ENCODE peak calls at places on chromosomes 12 and 14, in eight cellular contexts. One of them, this sample, is unnamed.
A peak's percentile ranks its signal among the peaks of the same experiment; 100 is the strongest.

GRCh38 chr14:70731447-70732239 is 77.7 kb downstream of the MAP3K9 start:
- DNase-seq in breast epithelium: no peak
- DNase-seq in HCT116: no peak
- DNase-seq in HepG2: no peak
- DNase-seq in transverse colon: no peak
- DNase-seq in spleen: no peak
- DNase-seq in suprapubic skin: no peak
- DNase-seq in endothelial cell of umbilical vein: no peak
- DNase-seq in this sample: no peak

GRCh38 chr12:91892081-91892855 is 253.4 kb downstream of the BTG1 start:
- DNase-seq in breast epithelium: no peak
- DNase-seq in HCT116: no peak
- DNase-seq in HepG2: no peak
- DNase-seq in transverse colon: no peak
- DNase-seq in spleen: no peak
- DNase-seq in suprapubic skin: no peak
- DNase-seq in endothelial cell of umbilical vein: no peak
- DNase-seq in this sample: no peak

GRCh38 chr14:102902523-102903247 is 19.8 kb upstream of the AMN start:
- DNase-seq in breast epithelium: no peak
- DNase-seq in HCT116: no peak
- DNase-seq in HepG2: no peak
- DNase-seq in transverse colon: no peak
- DNase-seq in spleen: no peak
- DNase-seq in suprapubic skin: no peak
- DNase-seq in endothelial cell of umbilical vein: no peak
- DNase-seq in this sample: no peak

GRCh38 chr14:86790408-86791364 is 1202.3 kb downstream of the GALC start:
- DNase-seq in breast epithelium: no peak
- DNase-seq in HCT116: no peak
- DNase-seq in HepG2: peak; percentile 42
- DNase-seq in transverse colon: no peak
- DNase-seq in spleen: no peak
- DNase-seq in suprapubic skin: no peak
- DNase-seq in endothelial cell of umbilical vein: no peak
- DNase-seq in this sample: no peak

GRCh38 chr14:51394391-51394790 is 154.3 kb downstream of the TMX1 start:
- DNase-seq in breast epithelium: no peak
- DNase-seq in HCT116: no peak
- DNase-seq in HepG2: no peak
- DNase-seq in transverse colon: no peak
- DNase-seq in spleen: no peak
- DNase-seq in suprapubic skin: no peak
- DNase-seq in endothelial cell of umbilical vein: peak; percentile 53
- DNase-seq in this sample: no peak

GRCh38 chr12:54036620-54037359 is 3.9 kb downstream of the HOXC5 start:
- DNase-seq in breast epithelium: no peak
- DNase-seq in HCT116: no peak
- DNase-seq in HepG2: no peak
- DNase-seq in transverse colon: no peak
- DNase-seq in spleen: peak; percentile 62
- DNase-seq in suprapubic skin: peak; percentile 78
- DNase-seq in endothelial cell of umbilical vein: no peak
- DNase-seq in this sample: no peak

GRCh38 chr12:43957732-43958131 is 121.9 kb downstream of the TMEM117 start:
- DNase-seq in breast epithelium: no peak
- DNase-seq in HCT116: peak; percentile 37
- DNase-seq in HepG2: peak; percentile 49
- DNase-seq in transverse colon: no peak
- DNase-seq in spleen: no peak
- DNase-seq in suprapubic skin: no peak
- DNase-seq in endothelial cell of umbilical vein: peak; percentile 50
- DNase-seq in this sample: no peak

GRCh38 chr12:109377139-109377685 is 29.5 kb downstream of the MYO1H start:
- DNase-seq in breast epithelium: no peak
- DNase-seq in HCT116: no peak
- DNase-seq in HepG2: no peak
- DNase-seq in transverse colon: no peak
- DNase-seq in spleen: no peak
- DNase-seq in suprapubic skin: no peak
- DNase-seq in endothelial cell of umbilical vein: no peak
- DNase-seq in this sample: no peak

GRCh38 chr12:48767047-48767446 is 21.8 kb downstream of the ADCY6 start:
- DNase-seq in breast epithelium: no peak
- DNase-seq in HCT116: no peak
- DNase-seq in HepG2: no peak
- DNase-seq in transverse colon: no peak
- DNase-seq in spleen: peak; percentile 64
- DNase-seq in suprapubic skin: no peak
- DNase-seq in endothelial cell of umbilical vein: no peak
- DNase-seq in this sample: no peak

DNA sequence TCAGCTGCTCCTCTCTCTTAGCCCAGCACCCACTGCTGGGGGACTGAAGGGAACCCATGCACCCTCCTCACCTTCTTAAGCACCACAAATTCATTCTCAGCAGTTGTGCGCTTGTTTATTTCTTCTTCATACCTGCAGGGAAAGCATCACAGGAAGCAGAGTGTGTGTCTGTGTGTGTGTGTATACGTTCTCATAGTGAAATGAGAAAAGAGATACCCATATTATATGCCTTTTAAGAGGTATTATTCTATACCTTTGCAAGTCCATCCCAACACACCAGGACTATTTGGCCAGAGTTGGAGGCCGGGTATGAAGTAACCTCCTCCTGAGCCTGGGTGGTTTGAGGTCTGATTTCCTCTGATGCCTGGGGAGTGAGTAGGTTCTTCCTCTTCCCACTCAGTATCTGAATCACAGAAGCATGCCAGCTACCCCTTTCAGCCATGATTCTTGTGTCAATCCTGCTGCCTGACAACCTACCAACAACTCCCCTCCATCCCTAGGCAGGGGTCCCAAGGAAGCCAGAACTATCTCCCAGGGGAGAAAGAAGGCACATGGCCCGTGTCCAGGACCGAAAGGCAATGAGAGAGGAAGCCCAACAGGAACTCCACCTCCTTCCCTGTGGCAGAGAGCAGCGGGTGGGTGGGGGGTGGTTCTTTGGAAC is 3.0 kb downstream of the KRT73 start:
- DNase-seq in breast epithelium: no peak
- DNase-seq in HCT116: no peak
- DNase-seq in HepG2: no peak
- DNase-seq in transverse colon: no peak
- DNase-seq in spleen: no peak
- DNase-seq in suprapubic skin: no peak
- DNase-seq in endothelial cell of umbilical vein: no peak
- DNase-seq in this sample: no peak
- H3K27ac ChIP-seq in breast epithelium: no peak overlapping the region
- H3K27ac ChIP-seq in HCT116: no peak overlapping the region
- H3K27ac ChIP-seq in HepG2: no peak overlapping the region
- H3K27ac ChIP-seq in transverse colon: no peak overlapping the region
- H3K27ac ChIP-seq in spleen: no peak overlapping the region
- H3K27ac ChIP-seq in suprapubic skin: no peak overlapping the region
- H3K27ac ChIP-seq in endothelial cell of umbilical vein: no peak overlapping the region
- H3K27ac ChIP-seq in this sample: no peak overlapping the region

DNA sequence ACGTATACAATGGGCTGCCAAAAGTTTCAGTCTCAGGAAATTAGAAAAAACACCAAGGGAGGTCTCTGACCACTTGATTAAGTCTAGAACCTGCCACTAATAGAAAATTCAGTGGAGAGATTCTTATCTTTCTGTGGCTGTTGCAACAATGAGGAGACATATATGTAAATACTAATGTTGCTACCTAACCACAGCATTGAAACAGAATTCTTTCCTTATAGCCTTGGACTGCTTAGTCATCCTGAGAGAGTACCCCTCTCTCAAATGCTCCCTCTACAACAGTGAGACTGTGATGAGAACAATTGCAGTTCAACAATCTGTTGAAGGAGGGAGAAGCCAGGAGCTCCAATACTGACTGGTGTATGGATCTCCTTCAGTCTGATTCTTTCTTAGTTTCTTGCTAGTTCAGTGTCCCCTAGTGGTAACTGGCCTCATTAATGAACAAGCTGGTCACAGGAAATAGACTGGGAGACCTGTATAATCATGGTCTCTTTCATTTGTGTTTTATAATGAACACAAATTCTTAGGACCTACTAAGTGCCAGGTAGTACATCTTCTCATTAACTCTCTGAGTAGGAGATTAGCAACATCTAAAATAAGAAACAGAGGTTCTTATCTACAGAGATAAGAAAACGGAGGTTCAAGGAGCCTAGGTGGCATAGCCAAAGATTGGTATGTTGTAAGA is 164.5 kb downstream of the SLC38A4 start:
- DNase-seq in breast epithelium: no peak
- DNase-seq in HCT116: peak; percentile 71
- DNase-seq in HepG2: peak; percentile 77
- DNase-seq in transverse colon: no peak
- DNase-seq in spleen: no peak
- DNase-seq in suprapubic skin: no peak
- DNase-seq in endothelial cell of umbilical vein: peak; percentile 94
- DNase-seq in this sample: no peak
- TF ChIP-seq POLR2A in breast epithelium: no peak
- TF ChIP-seq POLR2A in HCT116: no peak
- TF ChIP-seq POLR2A in HepG2: no peak
- TF ChIP-seq POLR2A in transverse colon: no peak
- TF ChIP-seq POLR2A in spleen: no peak
- TF ChIP-seq POLR2A in suprapubic skin: no peak
- TF ChIP-seq POLR2A in endothelial cell of umbilical vein: peak; percentile 32
- TF ChIP-seq POLR2A in this sample: no peak

GRCh38 chr12:79016181-79016580 is 151.6 kb downstream of the SYT1 start:
- DNase-seq in breast epithelium: no peak
- DNase-seq in HCT116: no peak
- DNase-seq in HepG2: no peak
- DNase-seq in transverse colon: no peak
- DNase-seq in spleen: no peak
- DNase-seq in suprapubic skin: no peak
- DNase-seq in endothelial cell of umbilical vein: peak; percentile 68
- DNase-seq in this sample: no peak
- TF ChIP-seq POLR2AphosphoS5 in breast epithelium: no peak
- TF ChIP-seq POLR2AphosphoS5 in HCT116: no peak
- TF ChIP-seq POLR2AphosphoS5 in HepG2: no peak
- TF ChIP-seq POLR2AphosphoS5 in transverse colon: no peak
- TF ChIP-seq POLR2AphosphoS5 in spleen: no peak
- TF ChIP-seq POLR2AphosphoS5 in suprapubic skin: no peak
- TF ChIP-seq POLR2AphosphoS5 in endothelial cell of umbilical vein: no peak
- TF ChIP-seq POLR2AphosphoS5 in this sample: no peak

DNA sequence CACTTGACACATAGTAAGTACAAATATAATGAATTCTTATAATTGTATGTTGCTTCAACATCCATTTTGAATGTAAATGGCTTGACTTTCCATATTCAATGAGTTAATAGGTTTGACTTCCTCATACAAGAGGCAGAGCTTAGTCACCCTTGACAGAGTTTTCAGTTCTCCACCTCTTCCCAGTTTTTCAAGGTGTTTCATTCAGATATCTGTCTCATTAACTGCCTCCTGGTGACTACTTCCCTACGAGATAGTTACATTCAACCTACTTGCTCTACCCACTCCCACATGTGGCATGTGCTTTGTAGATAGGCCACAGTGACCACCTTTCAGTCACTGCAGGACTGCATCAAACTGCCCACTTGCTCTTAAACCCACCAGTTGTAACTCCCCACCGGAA is 60.0 kb downstream of the MYF5 start:
- DNase-seq in breast epithelium: no peak
- DNase-seq in HCT116: no peak
- DNase-seq in HepG2: no peak
- DNase-seq in transverse colon: no peak
- DNase-seq in spleen: no peak
- DNase-seq in suprapubic skin: no peak
- DNase-seq in endothelial cell of umbilical vein: no peak
- DNase-seq in this sample: no peak
- H3K27ac ChIP-seq in breast epithelium: peak overlapping the region; percentile 62
- H3K27ac ChIP-seq in HCT116: no peak overlapping the region
- H3K27ac ChIP-seq in HepG2: peak overlapping the region; percentile 90
- H3K27ac ChIP-seq in transverse colon: no peak overlapping the region
- H3K27ac ChIP-seq in spleen: no peak overlapping the region
- H3K27ac ChIP-seq in suprapubic skin: no peak overlapping the region
- H3K27ac ChIP-seq in endothelial cell of umbilical vein: no peak overlapping the region
- H3K27ac ChIP-seq in this sample: no peak overlapping the region

This sample was measured in stomach.